ENCODE peak calls at places on chromosome 10, in five cellular contexts. One of them, this sample, is unnamed.
A peak's percentile ranks its signal among the peaks of the same experiment; 100 is the strongest.

GRCh38 chr10:21368728-21369425 is 156.6 kb downstream of the SKIDA1 start:
- DNase-seq in IMR-90: peak; percentile 23
- DNase-seq in neuronal stem cell: no peak
- DNase-seq in H9: no peak
- DNase-seq in H1: no peak
- DNase-seq in this sample: no peak

GRCh38 chr10:132305654-132306340 is 2.0 kb downstream of the STK32C start:
- DNase-seq in IMR-90: no peak
- DNase-seq in neuronal stem cell: no peak
- DNase-seq in H9: no peak
- DNase-seq in H1: no peak
- DNase-seq in this sample: peak; percentile 29

GRCh38 chr10:86535057-86535882 is 13.7 kb upstream of the WAPL start:
- DNase-seq in IMR-90: no peak
- DNase-seq in neuronal stem cell: no peak
- DNase-seq in H9: peak; percentile 83
- DNase-seq in H1: no peak
- DNase-seq in this sample: peak; percentile 63

GRCh38 chr10:1403508-1404230 is 333.7 kb downstream of the ADARB2 start:
- DNase-seq in IMR-90: no peak
- DNase-seq in neuronal stem cell: no peak
- DNase-seq in H9: peak; percentile 64
- DNase-seq in H1: no peak
- DNase-seq in this sample: peak; percentile 63

GRCh38 chr10:71077143-71077581 is 135.2 kb upstream of the UNC5B start:
- DNase-seq in IMR-90: no peak
- DNase-seq in neuronal stem cell: no peak
- DNase-seq in H9: peak; percentile 30
- DNase-seq in H1: no peak
- DNase-seq in this sample: peak; percentile 31

GRCh38 chr10:56116684-56117083 is 244.4 kb downstream of the ZWINT start:
- DNase-seq in IMR-90: no peak
- DNase-seq in neuronal stem cell: no peak
- DNase-seq in H9: no peak
- DNase-seq in H1: no peak
- DNase-seq in this sample: peak; percentile 52

GRCh38 chr10:23196915-23197314 is 4.8 kb downstream of the PTF1A start:
- DNase-seq in IMR-90: no peak
- DNase-seq in neuronal stem cell: no peak
- DNase-seq in H9: no peak
- DNase-seq in H1: no peak
- DNase-seq in this sample: no peak

GRCh38 chr10:3192856-3193635 is 20.5 kb upstream of the PITRM1 start:
- DNase-seq in IMR-90: peak; percentile 73
- DNase-seq in neuronal stem cell: peak; percentile 50
- DNase-seq in H9: no peak
- DNase-seq in H1: no peak
- DNase-seq in this sample: peak; percentile 45

GRCh38 chr10:114635797-114636550 is 22.1 kb downstream of the ABLIM1 start:
- DNase-seq in IMR-90: no peak
- DNase-seq in neuronal stem cell: no peak
- DNase-seq in H9: no peak
- DNase-seq in H1: no peak
- DNase-seq in this sample: no peak

GRCh38 chr10:107800061-107800460 is 635.6 kb upstream of the SORCS1 start:
- DNase-seq in IMR-90: no peak
- DNase-seq in neuronal stem cell: no peak
- DNase-seq in H9: no peak
- DNase-seq in H1: no peak
- DNase-seq in this sample: no peak

GRCh38 chr10:132170561-132171361 is 16.0 kb upstream of the DPYSL4 start:
- DNase-seq in IMR-90: no peak
- DNase-seq in neuronal stem cell: no peak
- DNase-seq in H9: no peak
- DNase-seq in H1: no peak
- DNase-seq in this sample: no peak

GRCh38 chr10:111944331-111944730 is 239.2 kb downstream of the GPAM start:
- DNase-seq in IMR-90: no peak
- DNase-seq in neuronal stem cell: no peak
- DNase-seq in H9: peak; percentile 53
- DNase-seq in H1: no peak
- DNase-seq in this sample: peak; percentile 59

GRCh38 chr10:86936661-86937501 is 20.5 kb downstream of the MMRN2 start:
- DNase-seq in IMR-90: peak; percentile 68
- DNase-seq in neuronal stem cell: no peak
- DNase-seq in H9: no peak
- DNase-seq in H1: no peak
- DNase-seq in this sample: no peak

GRCh38 chr10:78065616-78066410 is 32.1 kb downstream of the RPS24 start:
- DNase-seq in IMR-90: no peak
- DNase-seq in neuronal stem cell: no peak
- DNase-seq in H9: no peak
- DNase-seq in H1: no peak
- DNase-seq in this sample: no peak

GRCh38 chr10:29083096-29083495 is 205.8 kb upstream of the LYZL1 start:
- DNase-seq in IMR-90: no peak
- DNase-seq in neuronal stem cell: no peak
- DNase-seq in H9: no peak
- DNase-seq in H1: no peak
- DNase-seq in this sample: no peak
- H4K8ac ChIP-seq in IMR-90: no peak overlapping the region
- H4K8ac ChIP-seq in neuronal stem cell: no peak overlapping the region
- H4K8ac ChIP-seq in H9: no peak overlapping the region
- H4K8ac ChIP-seq in H1: peak overlapping the region; percentile 15
- H4K8ac ChIP-seq in this sample: no peak overlapping the region

GRCh38 chr10:16964571-16965241 is 147.5 kb upstream of the RSU1 start:
- DNase-seq in IMR-90: no peak
- DNase-seq in neuronal stem cell: no peak
- DNase-seq in H9: no peak
- DNase-seq in H1: no peak
- DNase-seq in this sample: no peak
- H4K8ac ChIP-seq in IMR-90: peak overlapping the region; percentile 69
- H4K8ac ChIP-seq in neuronal stem cell: no peak overlapping the region
- H4K8ac ChIP-seq in H9: no peak overlapping the region
- H4K8ac ChIP-seq in H1: no peak overlapping the region
- H4K8ac ChIP-seq in this sample: no peak overlapping the region

GRCh38 chr10:13100349-13101294 is 659 bp downstream of the OPTN start:
- DNase-seq in IMR-90: peak; percentile 31
- DNase-seq in neuronal stem cell: peak; percentile 8
- DNase-seq in H9: peak; percentile 50
- DNase-seq in H1: no peak
- DNase-seq in this sample: peak; percentile 38
- H4K8ac ChIP-seq in IMR-90: peak overlapping the region; percentile 64
- H4K8ac ChIP-seq in neuronal stem cell: no peak overlapping the region
- H4K8ac ChIP-seq in H9: no peak overlapping the region
- H4K8ac ChIP-seq in H1: no peak overlapping the region
- H4K8ac ChIP-seq in this sample: no peak overlapping the region

GRCh38 chr10:110409926-110410325 is 87.8 kb upstream of the DUSP5 start:
- DNase-seq in IMR-90: no peak
- DNase-seq in neuronal stem cell: no peak
- DNase-seq in H9: no peak
- DNase-seq in H1: no peak
- DNase-seq in this sample: no peak

GRCh38 chr10:110408943-110409342 is 88.8 kb upstream of the DUSP5 start:
- DNase-seq in IMR-90: no peak
- DNase-seq in neuronal stem cell: no peak
- DNase-seq in H9: no peak
- DNase-seq in H1: no peak
- DNase-seq in this sample: no peak

GRCh38 chr10:110410329-110411046 is 87.2 kb upstream of the DUSP5 start:
- DNase-seq in IMR-90: peak; percentile 98
- DNase-seq in neuronal stem cell: no peak
- DNase-seq in H9: no peak
- DNase-seq in H1: no peak
- DNase-seq in this sample: peak; percentile 73

GRCh38 chr10:110408203-110408871 is 89.4 kb upstream of the DUSP5 start:
- DNase-seq in IMR-90: no peak
- DNase-seq in neuronal stem cell: no peak
- DNase-seq in H9: peak; percentile 54
- DNase-seq in H1: no peak
- DNase-seq in this sample: peak; percentile 92

GRCh38 chr10:110409488-110409887 is 88.2 kb upstream of the DUSP5 start:
- DNase-seq in IMR-90: no peak
- DNase-seq in neuronal stem cell: no peak
- DNase-seq in H9: no peak
- DNase-seq in H1: no peak
- DNase-seq in this sample: no peak
- H4K8ac ChIP-seq in IMR-90: peak overlapping the region; percentile 95
- H4K8ac ChIP-seq in neuronal stem cell: no peak overlapping the region
- H4K8ac ChIP-seq in H9: no peak overlapping the region
- H4K8ac ChIP-seq in H1: no peak overlapping the region
- H4K8ac ChIP-seq in this sample: no peak overlapping the region